ENCODE peak calls at places on chromosomes 4 and X, in nine cellular contexts. One of them, this sample, is unnamed.

GRCh38 chrX:131818297-131818936 is 204.7 kb upstream of the STK26 start:
- DNase-seq in nucleus accumbens: no peak
- DNase-seq in naive thymus-derived CD4-positive, alpha-beta T cell: no peak
- DNase-seq in putamen: no peak
- DNase-seq in NCI-H1417: no peak
- DNase-seq in effector CD4-positive, alpha-beta T cell: no peak
- DNase-seq in GM23338: no peak
- DNase-seq in cardiac muscle cell: no peak
- DNase-seq in right cardiac atrium: no peak
- DNase-seq in this sample: no peak

GRCh38 chrX:72532371-72532770 is 40.3 kb downstream of the HDAC8 start:
- DNase-seq in effector CD4-positive, alpha-beta T cell: no peak
- DNase-seq in GM23338: no peak
- DNase-seq in right cardiac atrium: no peak
- DNase-seq in naive thymus-derived CD4-positive, alpha-beta T cell: no peak
- DNase-seq in NCI-H1417: no peak
- DNase-seq in putamen: no peak
- DNase-seq in nucleus accumbens: no peak
- DNase-seq in cardiac muscle cell: no peak
- DNase-seq in this sample: no peak

GRCh38 chr4:123495530-123495929 is 98.9 kb downstream of the SPRY1 start:
- DNase-seq in right cardiac atrium: no peak
- DNase-seq in GM23338: no peak
- DNase-seq in nucleus accumbens: no peak
- DNase-seq in putamen: no peak
- DNase-seq in cardiac muscle cell: no peak
- DNase-seq in naive thymus-derived CD4-positive, alpha-beta T cell: no peak
- DNase-seq in effector CD4-positive, alpha-beta T cell: no peak
- DNase-seq in NCI-H1417: no peak
- DNase-seq in this sample: no peak

GRCh38 chr4:71064521-71064920 is 71.1 kb downstream of the DCK start:
- DNase-seq in GM23338: no peak
- DNase-seq in naive thymus-derived CD4-positive, alpha-beta T cell: no peak
- DNase-seq in right cardiac atrium: no peak
- DNase-seq in cardiac muscle cell: no peak
- DNase-seq in effector CD4-positive, alpha-beta T cell: no peak
- DNase-seq in NCI-H1417: no peak
- DNase-seq in nucleus accumbens: no peak
- DNase-seq in putamen: no peak
- DNase-seq in this sample: no peak

GRCh38 chr4:6048537-6048936 is 30.3 kb upstream of the C4orf50 start:
- DNase-seq in NCI-H1417: no peak
- DNase-seq in GM23338: no peak
- DNase-seq in right cardiac atrium: no peak
- DNase-seq in naive thymus-derived CD4-positive, alpha-beta T cell: no peak
- DNase-seq in putamen: no peak
- DNase-seq in cardiac muscle cell: no peak
- DNase-seq in nucleus accumbens: no peak
- DNase-seq in effector CD4-positive, alpha-beta T cell: no peak
- DNase-seq in this sample: no peak

GRCh38 chr4:149986916-149987315 is 91.3 kb upstream of the DCLK2 start:
- DNase-seq in right cardiac atrium: no peak
- DNase-seq in naive thymus-derived CD4-positive, alpha-beta T cell: no peak
- DNase-seq in putamen: no peak
- DNase-seq in GM23338: no peak
- DNase-seq in nucleus accumbens: no peak
- DNase-seq in effector CD4-positive, alpha-beta T cell: no peak
- DNase-seq in cardiac muscle cell: no peak
- DNase-seq in NCI-H1417: no peak
- DNase-seq in this sample: no peak

GRCh38 chrX:153723351-153724251 is 586 bp downstream of the BCAP31 start:
- DNase-seq in cardiac muscle cell: peak; percentile 56
- DNase-seq in GM23338: peak; percentile 56
- DNase-seq in right cardiac atrium: peak; percentile 75
- DNase-seq in NCI-H1417: peak; percentile 54
- DNase-seq in putamen: no peak
- DNase-seq in effector CD4-positive, alpha-beta T cell: peak; percentile 56
- DNase-seq in nucleus accumbens: no peak
- DNase-seq in naive thymus-derived CD4-positive, alpha-beta T cell: no peak
- DNase-seq in this sample: peak; percentile 35

GRCh38 chr4:61995717-61996337 is 795.7 kb downstream of the ADGRL3 start:
- DNase-seq in right cardiac atrium: no peak
- DNase-seq in NCI-H1417: no peak
- DNase-seq in cardiac muscle cell: no peak
- DNase-seq in nucleus accumbens: no peak
- DNase-seq in effector CD4-positive, alpha-beta T cell: no peak
- DNase-seq in naive thymus-derived CD4-positive, alpha-beta T cell: no peak
- DNase-seq in GM23338: no peak
- DNase-seq in putamen: no peak
- DNase-seq in this sample: no peak

GRCh38 chr4:119858176-119858575 is 208.5 kb downstream of the MAD2L1 start:
- DNase-seq in putamen: no peak
- DNase-seq in cardiac muscle cell: no peak
- DNase-seq in effector CD4-positive, alpha-beta T cell: no peak
- DNase-seq in right cardiac atrium: no peak
- DNase-seq in NCI-H1417: no peak
- DNase-seq in nucleus accumbens: no peak
- DNase-seq in naive thymus-derived CD4-positive, alpha-beta T cell: no peak
- DNase-seq in GM23338: no peak
- DNase-seq in this sample: no peak

GRCh38 chrX:154059231-154059630 is 38.3 kb downstream of the MECP2 start:
- DNase-seq in cardiac muscle cell: no peak
- DNase-seq in effector CD4-positive, alpha-beta T cell: no peak
- DNase-seq in NCI-H1417: no peak
- DNase-seq in putamen: no peak
- DNase-seq in right cardiac atrium: no peak
- DNase-seq in nucleus accumbens: no peak
- DNase-seq in GM23338: no peak
- DNase-seq in naive thymus-derived CD4-positive, alpha-beta T cell: no peak
- DNase-seq in this sample: no peak

GRCh38 chrX:133987188-133987587 is 1.8 kb upstream of the GPC3 start:
- DNase-seq in GM23338: no peak
- DNase-seq in right cardiac atrium: no peak
- DNase-seq in naive thymus-derived CD4-positive, alpha-beta T cell: no peak
- DNase-seq in putamen: no peak
- DNase-seq in NCI-H1417: no peak
- DNase-seq in effector CD4-positive, alpha-beta T cell: no peak
- DNase-seq in cardiac muscle cell: no peak
- DNase-seq in nucleus accumbens: no peak
- DNase-seq in this sample: no peak

GRCh38 chr4:48227662-48228061 is 42.0 kb downstream of the TEC start:
- DNase-seq in cardiac muscle cell: no peak
- DNase-seq in NCI-H1417: no peak
- DNase-seq in naive thymus-derived CD4-positive, alpha-beta T cell: no peak
- DNase-seq in putamen: no peak
- DNase-seq in effector CD4-positive, alpha-beta T cell: no peak
- DNase-seq in right cardiac atrium: no peak
- DNase-seq in nucleus accumbens: no peak
- DNase-seq in GM23338: no peak
- DNase-seq in this sample: no peak

GRCh38 chr4:13656569-13656988 is 29.1 kb upstream of the BOD1L1 start:
- DNase-seq in NCI-H1417: peak; percentile 56
- DNase-seq in putamen: peak; percentile 66
- DNase-seq in naive thymus-derived CD4-positive, alpha-beta T cell: peak; percentile 60
- DNase-seq in right cardiac atrium: peak; percentile 80
- DNase-seq in GM23338: peak; percentile 63
- DNase-seq in cardiac muscle cell: peak; percentile 60
- DNase-seq in nucleus accumbens: peak; percentile 51
- DNase-seq in effector CD4-positive, alpha-beta T cell: peak; percentile 39
- DNase-seq in this sample: peak; percentile 62

GRCh38 chrX:103999234-103999633 is 14.3 kb downstream of the H2BW1 start:
- DNase-seq in right cardiac atrium: no peak
- DNase-seq in cardiac muscle cell: no peak
- DNase-seq in NCI-H1417: no peak
- DNase-seq in naive thymus-derived CD4-positive, alpha-beta T cell: no peak
- DNase-seq in nucleus accumbens: no peak
- DNase-seq in putamen: no peak
- DNase-seq in effector CD4-positive, alpha-beta T cell: no peak
- DNase-seq in GM23338: peak; percentile 2
- DNase-seq in this sample: no peak

GRCh38 chrX:24619647-24620046 is 27.5 kb downstream of the PCYT1B start:
- DNase-seq in NCI-H1417: peak; percentile 21
- DNase-seq in effector CD4-positive, alpha-beta T cell: no peak
- DNase-seq in GM23338: no peak
- DNase-seq in putamen: peak; percentile 18
- DNase-seq in nucleus accumbens: peak; percentile 0
- DNase-seq in right cardiac atrium: peak; percentile 35
- DNase-seq in naive thymus-derived CD4-positive, alpha-beta T cell: no peak
- DNase-seq in cardiac muscle cell: peak; percentile 74
- DNase-seq in this sample: no peak

GRCh38 chr4:77742054-77742453 is 77.1 kb downstream of the CNOT6L start:
- DNase-seq in nucleus accumbens: no peak
- DNase-seq in naive thymus-derived CD4-positive, alpha-beta T cell: no peak
- DNase-seq in NCI-H1417: no peak
- DNase-seq in GM23338: no peak
- DNase-seq in right cardiac atrium: no peak
- DNase-seq in putamen: no peak
- DNase-seq in effector CD4-positive, alpha-beta T cell: no peak
- DNase-seq in cardiac muscle cell: no peak
- DNase-seq in this sample: no peak

This sample was measured in activated gamma-delta T cell treated with Interleukin-2 at 50 U/mL for 16 hours.